ENCODE peak calls at places on chromosomes 12 and 14, in seven cellular contexts. Y, Q, X, L, J, P and K are unnamed samples.
A peak's percentile ranks its signal among the peaks of the same experiment; 100 is the strongest.

GRCh38 chr12:6053541-6053940 is 70.9 kb downstream of the VWF start:
- DNase-seq in Y (peak; percentile 17), P (no peak), Q (no peak), L (no peak), X (no peak), J (no peak), K (no peak)

GRCh38 chr14:75306917-75307699 is 28.5 kb downstream of the FOS start:
- DNase-seq in L (no peak), Q (peak; percentile 66), X (no peak), Y (peak; percentile 47), J (no peak), P (no peak), K (no peak)

GRCh38 chr14:60658909-60659585 is 9.8 kb upstream of the SIX1 start:
- DNase-seq in P (no peak), X (no peak), L (no peak), J (no peak), Y (no peak), Q (no peak), K (no peak)

GRCh38 chr12:110345176-110345651 is 58.3 kb downstream of the ANAPC7 start:
- DNase-seq in P (no peak), Y (no peak), J (no peak), L (no peak), X (peak; percentile 95), Q (no peak), K (no peak)

GRCh38 chr12:131687346-131688125 is 23.4 kb upstream of the SFSWAP start:
- DNase-seq in Q (no peak), X (no peak), Y (no peak), P (no peak), L (no peak), J (no peak), K (no peak)

GRCh38 chr12:92574046-92574783 is 128.6 kb upstream of the PLEKHG7 start:
- DNase-seq in L (no peak), P (no peak), X (no peak), Q (peak; percentile 64), J (no peak), Y (peak; percentile 30), K (no peak)

GRCh38 chr14:22556021-22556989 is 32.7 kb downstream of the DAD1 start:
- DNase-seq in Q (no peak), X (peak; percentile 71), J (peak; percentile 71), Y (no peak), L (no peak), P (peak; percentile 47), K (peak; percentile 83)

GRCh38 chr12:98935847-98936246 is 290.8 kb downstream of the APAF1 start:
- DNase-seq in J (no peak), Q (no peak), Y (no peak), L (no peak), P (no peak), X (no peak), K (no peak)

GRCh38 chr14:71538949-71539659 is 393.1 kb upstream of the RGS6 start:
- DNase-seq in L (no peak), P (no peak), Y (no peak), X (no peak), J (no peak), Q (no peak), K (no peak)

GRCh38 chr12:75848533-75848932 is 183.0 kb downstream of the PHLDA1 start:
- DNase-seq in L (no peak), Q (no peak), X (no peak), J (no peak), Y (no peak), P (no peak), K (no peak)

GRCh38 chr12:116423053-116423452 is 136.1 kb upstream of the MAP1LC3B2 start:
- DNase-seq in J (no peak), L (no peak), X (no peak), Q (no peak), P (no peak), Y (peak; percentile 38), K (no peak)

GRCh38 chr12:39277416-39277815 is 165.5 kb downstream of the KIF21A start:
- DNase-seq in L (no peak), Y (no peak), J (no peak), Q (no peak), X (no peak), P (no peak), K (no peak)

GRCh38 chr14:56760164-56760914 is 49.9 kb downstream of the OTX2 start:
- DNase-seq in P (no peak), Q (no peak), X (no peak), L (no peak), J (no peak), Y (no peak), K (no peak)

GRCh38 chr12:120261951-120262851 is 3.3 kb downstream of the PXN start:
- DNase-seq in J (no peak), Y (no peak), L (no peak), Q (peak; percentile 74), P (no peak), X (no peak), K (no peak)

GRCh38 chr12:49832836-49833421 is 4.7 kb upstream of the NCKAP5L start:
- DNase-seq in J (no peak), P (no peak), L (no peak), X (peak; percentile 2), Q (no peak), Y (no peak), K (no peak)

GRCh38 chr12:10553148-10553547 is 47.5 kb downstream of the EIF2S3B start:
- DNase-seq in X (no peak), J (no peak), Y (no peak), P (no peak), L (no peak), Q (no peak), K (no peak)
- H3K27ac ChIP-seq in X (no peak overlapping the region), J (no peak overlapping the region), Y (no peak overlapping the region), P (no peak overlapping the region), L (no peak overlapping the region), Q (no peak overlapping the region), K (no peak overlapping the region)

GRCh38 chr12:108311605-108312004 is 27.5 kb downstream of the CMKLR1 start:
- DNase-seq in L (no peak), P (no peak), Y (no peak), X (no peak), J (no peak), Q (no peak), K (no peak)

GRCh38 chr12:108312073-108312884 is 26.8 kb downstream of the CMKLR1 start:
- DNase-seq in J (peak; percentile 34), L (no peak), P (no peak), X (no peak), Q (no peak), Y (no peak), K (no peak)

GRCh38 chr12:108309674-108310312 is 29.3 kb downstream of the CMKLR1 start:
- DNase-seq in J (no peak), Y (no peak), P (no peak), X (no peak), Q (no peak), L (no peak), K (no peak)

GRCh38 chr12:108308432-108308831 is 30.7 kb downstream of the CMKLR1 start:
- DNase-seq in L (no peak), Q (no peak), J (no peak), P (no peak), X (no peak), Y (no peak), K (no peak)

GRCh38 chr12:108310489-108310888 is 28.6 kb downstream of the CMKLR1 start:
- DNase-seq in Y (no peak), J (peak; percentile 26), Q (no peak), P (no peak), L (no peak), X (no peak), K (no peak)
- H3K4me1 ChIP-seq in Y (peaks cover 17% of the 10 kb centered on the region), J (peaks cover 2% of the 10 kb centered on the region), Q (no peaks in the 10 kb centered on the region), P (no peaks in the 10 kb centered on the region), L (no peaks in the 10 kb centered on the region), X (no peaks in the 10 kb centered on the region), K (peaks cover 39% of the 10 kb centered on the region)

GRCh38 chr12:124496584-124496983 is 70.8 kb downstream of the NCOR2 start:
- DNase-seq in J (peak; percentile 54), L (no peak), Y (no peak), Q (peak; percentile 48), P (no peak), X (no peak), K (no peak)
- H3K27ac ChIP-seq in J (no peak overlapping the region), L (peak overlapping the region; percentile 57), Y (peak overlapping the region; percentile 78), Q (peak overlapping the region; percentile 52), P (no peak overlapping the region), X (peak overlapping the region; percentile 80), K (no peak overlapping the region)

GRCh38 chr12:104704224-104704623 is 247.5 kb downstream of the CHST11 start:
- DNase-seq in X (no peak), Q (no peak), P (no peak), L (no peak), Y (no peak), J (no peak), K (no peak)

GRCh38 chr12:104701301-104701700 is 244.6 kb downstream of the CHST11 start:
- DNase-seq in X (no peak), J (no peak), P (no peak), Q (no peak), L (no peak), Y (no peak), K (no peak)

GRCh38 chr12:104703372-104703771 is 246.6 kb downstream of the CHST11 start:
- DNase-seq in Q (no peak), L (no peak), X (no peak), P (no peak), Y (no peak), J (no peak), K (no peak)

GRCh38 chr12:104701756-104702155 is 245.0 kb downstream of the CHST11 start:
- DNase-seq in J (no peak), Y (peak; percentile 56), X (no peak), P (no peak), Q (no peak), L (no peak), K (no peak)

GRCh38 chr12:104702565-104703139 is 245.9 kb downstream of the CHST11 start:
- DNase-seq in J (peak; percentile 82), P (no peak), Q (no peak), Y (no peak), X (peak; percentile 36), L (no peak), K (no peak)
- H3K4me1 ChIP-seq in J (no peaks in the 10 kb centered on the region), P (no peaks in the 10 kb centered on the region), Q (peaks cover 13% of the 10 kb centered on the region), Y (peaks cover 7% of the 10 kb centered on the region), X (no peaks in the 10 kb centered on the region), L (no peaks in the 10 kb centered on the region), K (no peaks in the 10 kb centered on the region)

GRCh38 chr12:11703378-11703777 is 53.9 kb downstream of the ETV6 start:
- DNase-seq in L (no peak), X (no peak), Q (no peak), Y (no peak), P (no peak), J (no peak), K (no peak)

GRCh38 chr12:11704094-11704493 is 54.6 kb downstream of the ETV6 start:
- DNase-seq in L (no peak), P (no peak), Y (no peak), J (no peak), X (no peak), Q (no peak), K (no peak)

GRCh38 chr12:11705010-11705409 is 55.5 kb downstream of the ETV6 start:
- DNase-seq in Y (no peak), X (peak; percentile 64), Q (peak; percentile 54), P (no peak), L (no peak), J (no peak), K (no peak)

GRCh38 chr12:11701398-11701797 is 51.9 kb downstream of the ETV6 start:
- DNase-seq in Q (no peak), X (no peak), L (no peak), J (no peak), Y (no peak), P (no peak), K (no peak)

DNA sequence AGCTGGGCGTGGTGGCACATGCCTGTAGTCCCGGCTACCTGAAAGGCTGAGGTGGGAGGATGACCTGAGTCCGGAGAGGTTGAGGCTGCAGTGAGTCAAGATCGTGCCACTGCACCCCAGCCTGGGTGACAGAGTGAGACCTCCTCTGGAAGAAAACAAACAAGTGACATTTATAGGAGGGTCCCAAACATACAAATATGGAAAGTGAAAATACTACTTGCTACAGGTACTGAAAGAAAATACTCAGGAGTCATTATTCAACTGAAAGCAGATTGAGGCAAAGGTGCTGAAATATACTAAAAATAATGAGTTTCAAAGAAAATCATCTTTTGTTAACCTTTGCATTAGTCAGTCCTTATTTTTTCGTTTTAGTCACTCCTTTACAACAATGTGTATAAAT is 53.5 kb downstream of the ETV6 start:
- DNase-seq in Q (no peak), L (no peak), Y (no peak), X (no peak), J (no peak), P (no peak), K (no peak)
- H3K27ac ChIP-seq in Q (no peak overlapping the region), L (no peak overlapping the region), Y (no peak overlapping the region), X (peak overlapping the region; percentile 27), J (no peak overlapping the region), P (no peak overlapping the region), K (no peak overlapping the region)